ENCODE peak calls at places on chromosome 15, in seven cellular contexts. One of them, this sample, is unnamed.

GRCh38 chr15:41870689-41871081 is 23.2 kb downstream of the SPTBN5 start:
- DNase-seq in GF-D8: no peak
- DNase-seq in CD8-positive, alpha-beta T cell: no peak
- DNase-seq in fibroblast of villous mesenchyme: peak
- DNase-seq in stimulated activated CD4-positive, alpha-beta T cell treated with anti-CD3 and anti-CD28 coated beads, Interleukin-4, amount 100 ng/mL, for 24 hours: peak
- DNase-seq in WERI-Rb-1: no peak
- DNase-seq in stimulated activated naive B cell treated with anti-CD40 and anti-IgM and Interleukin-4, amounts not matched to agents 10 μg/mL and 1 μg/mL and 100 μg/mL, for 72 hours: no peak
- DNase-seq in this sample: no peak

GRCh38 chr15:48566669-48567068 is 78.8 kb downstream of the FBN1 start:
- DNase-seq in GF-D8: no peak
- DNase-seq in CD8-positive, alpha-beta T cell: no peak
- DNase-seq in fibroblast of villous mesenchyme: peak
- DNase-seq in stimulated activated CD4-positive, alpha-beta T cell treated with anti-CD3 and anti-CD28 coated beads, Interleukin-4, amount 100 ng/mL, for 24 hours: no peak
- DNase-seq in WERI-Rb-1: no peak
- DNase-seq in stimulated activated naive B cell treated with anti-CD40 and anti-IgM and Interleukin-4, amounts not matched to agents 10 μg/mL and 1 μg/mL and 100 μg/mL, for 72 hours: no peak
- DNase-seq in this sample: no peak

GRCh38 chr15:84715442-84716035 is 400 bp downstream of the SEC11A start:
- DNase-seq in GF-D8: peak
- DNase-seq in CD8-positive, alpha-beta T cell: no peak
- DNase-seq in fibroblast of villous mesenchyme: peak
- DNase-seq in stimulated activated CD4-positive, alpha-beta T cell treated with anti-CD3 and anti-CD28 coated beads, Interleukin-4, amount 100 ng/mL, for 24 hours: peak
- DNase-seq in WERI-Rb-1: peak
- DNase-seq in stimulated activated naive B cell treated with anti-CD40 and anti-IgM and Interleukin-4, amounts not matched to agents 10 μg/mL and 1 μg/mL and 100 μg/mL, for 72 hours: peak
- DNase-seq in this sample: peak

GRCh38 chr15:69853572-69853971 is 244.1 kb downstream of the TLE3 start:
- DNase-seq in GF-D8: no peak
- DNase-seq in CD8-positive, alpha-beta T cell: no peak
- DNase-seq in fibroblast of villous mesenchyme: peak
- DNase-seq in stimulated activated CD4-positive, alpha-beta T cell treated with anti-CD3 and anti-CD28 coated beads, Interleukin-4, amount 100 ng/mL, for 24 hours: no peak
- DNase-seq in WERI-Rb-1: peak
- DNase-seq in stimulated activated naive B cell treated with anti-CD40 and anti-IgM and Interleukin-4, amounts not matched to agents 10 μg/mL and 1 μg/mL and 100 μg/mL, for 72 hours: no peak
- DNase-seq in this sample: no peak

GRCh38 chr15:51884517-51885236 is 55.2 kb downstream of the TMOD3 start:
- DNase-seq in GF-D8: no peak
- DNase-seq in CD8-positive, alpha-beta T cell: no peak
- DNase-seq in fibroblast of villous mesenchyme: no peak
- DNase-seq in stimulated activated CD4-positive, alpha-beta T cell treated with anti-CD3 and anti-CD28 coated beads, Interleukin-4, amount 100 ng/mL, for 24 hours: no peak
- DNase-seq in WERI-Rb-1: no peak
- DNase-seq in stimulated activated naive B cell treated with anti-CD40 and anti-IgM and Interleukin-4, amounts not matched to agents 10 μg/mL and 1 μg/mL and 100 μg/mL, for 72 hours: no peak
- DNase-seq in this sample: no peak

GRCh38 chr15:81296673-81297072 is 27.3 kb downstream of the STARD5 start:
- DNase-seq in GF-D8: peak
- DNase-seq in CD8-positive, alpha-beta T cell: peak
- DNase-seq in fibroblast of villous mesenchyme: no peak
- DNase-seq in stimulated activated CD4-positive, alpha-beta T cell treated with anti-CD3 and anti-CD28 coated beads, Interleukin-4, amount 100 ng/mL, for 24 hours: peak
- DNase-seq in WERI-Rb-1: no peak
- DNase-seq in stimulated activated naive B cell treated with anti-CD40 and anti-IgM and Interleukin-4, amounts not matched to agents 10 μg/mL and 1 μg/mL and 100 μg/mL, for 72 hours: peak
- DNase-seq in this sample: no peak

GRCh38 chr15:63373330-63373729 is 8.3 kb downstream of the CA12 start:
- DNase-seq in GF-D8: no peak
- DNase-seq in CD8-positive, alpha-beta T cell: no peak
- DNase-seq in fibroblast of villous mesenchyme: no peak
- DNase-seq in stimulated activated CD4-positive, alpha-beta T cell treated with anti-CD3 and anti-CD28 coated beads, Interleukin-4, amount 100 ng/mL, for 24 hours: no peak
- DNase-seq in WERI-Rb-1: no peak
- DNase-seq in stimulated activated naive B cell treated with anti-CD40 and anti-IgM and Interleukin-4, amounts not matched to agents 10 μg/mL and 1 μg/mL and 100 μg/mL, for 72 hours: no peak
- DNase-seq in this sample: no peak

GRCh38 chr15:76147906-76148553 is 88.2 kb downstream of the TMEM266 start:
- DNase-seq in GF-D8: no peak
- DNase-seq in CD8-positive, alpha-beta T cell: peak
- DNase-seq in fibroblast of villous mesenchyme: peak
- DNase-seq in stimulated activated CD4-positive, alpha-beta T cell treated with anti-CD3 and anti-CD28 coated beads, Interleukin-4, amount 100 ng/mL, for 24 hours: peak
- DNase-seq in WERI-Rb-1: peak
- DNase-seq in stimulated activated naive B cell treated with anti-CD40 and anti-IgM and Interleukin-4, amounts not matched to agents 10 μg/mL and 1 μg/mL and 100 μg/mL, for 72 hours: peak
- DNase-seq in this sample: peak

GRCh38 chr15:101060576-101061551 is 141.7 kb downstream of the LRRK1 start:
- DNase-seq in GF-D8: no peak
- DNase-seq in CD8-positive, alpha-beta T cell: no peak
- DNase-seq in fibroblast of villous mesenchyme: no peak
- DNase-seq in stimulated activated CD4-positive, alpha-beta T cell treated with anti-CD3 and anti-CD28 coated beads, Interleukin-4, amount 100 ng/mL, for 24 hours: no peak
- DNase-seq in WERI-Rb-1: no peak
- DNase-seq in stimulated activated naive B cell treated with anti-CD40 and anti-IgM and Interleukin-4, amounts not matched to agents 10 μg/mL and 1 μg/mL and 100 μg/mL, for 72 hours: no peak
- DNase-seq in this sample: no peak

GRCh38 chr15:88605507-88606436 is 15.4 kb upstream of the AEN start:
- DNase-seq in GF-D8: no peak
- DNase-seq in CD8-positive, alpha-beta T cell: no peak
- DNase-seq in fibroblast of villous mesenchyme: peak
- DNase-seq in stimulated activated CD4-positive, alpha-beta T cell treated with anti-CD3 and anti-CD28 coated beads, Interleukin-4, amount 100 ng/mL, for 24 hours: peak
- DNase-seq in WERI-Rb-1: peak
- DNase-seq in stimulated activated naive B cell treated with anti-CD40 and anti-IgM and Interleukin-4, amounts not matched to agents 10 μg/mL and 1 μg/mL and 100 μg/mL, for 72 hours: no peak
- DNase-seq in this sample: peak

GRCh38 chr15:90382305-90382704 is 5.7 kb upstream of the IQGAP1 start:
- DNase-seq in GF-D8: no peak
- DNase-seq in CD8-positive, alpha-beta T cell: no peak
- DNase-seq in fibroblast of villous mesenchyme: no peak
- DNase-seq in stimulated activated CD4-positive, alpha-beta T cell treated with anti-CD3 and anti-CD28 coated beads, Interleukin-4, amount 100 ng/mL, for 24 hours: no peak
- DNase-seq in WERI-Rb-1: no peak
- DNase-seq in stimulated activated naive B cell treated with anti-CD40 and anti-IgM and Interleukin-4, amounts not matched to agents 10 μg/mL and 1 μg/mL and 100 μg/mL, for 72 hours: no peak
- DNase-seq in this sample: no peak

GRCh38 chr15:99105516-99106341 is 849 bp downstream of the SYNM start:
- DNase-seq in GF-D8: no peak
- DNase-seq in CD8-positive, alpha-beta T cell: no peak
- DNase-seq in fibroblast of villous mesenchyme: peak
- DNase-seq in stimulated activated CD4-positive, alpha-beta T cell treated with anti-CD3 and anti-CD28 coated beads, Interleukin-4, amount 100 ng/mL, for 24 hours: peak
- DNase-seq in WERI-Rb-1: peak
- DNase-seq in stimulated activated naive B cell treated with anti-CD40 and anti-IgM and Interleukin-4, amounts not matched to agents 10 μg/mL and 1 μg/mL and 100 μg/mL, for 72 hours: peak
- DNase-seq in this sample: peak

GRCh38 chr15:49327927-49328326 is 95.1 kb upstream of the FGF7 start:
- DNase-seq in GF-D8: no peak
- DNase-seq in CD8-positive, alpha-beta T cell: no peak
- DNase-seq in fibroblast of villous mesenchyme: no peak
- DNase-seq in stimulated activated CD4-positive, alpha-beta T cell treated with anti-CD3 and anti-CD28 coated beads, Interleukin-4, amount 100 ng/mL, for 24 hours: no peak
- DNase-seq in WERI-Rb-1: no peak
- DNase-seq in stimulated activated naive B cell treated with anti-CD40 and anti-IgM and Interleukin-4, amounts not matched to agents 10 μg/mL and 1 μg/mL and 100 μg/mL, for 72 hours: no peak
- DNase-seq in this sample: no peak

GRCh38 chr15:40269604-40270003 is 13.3 kb downstream of the ANKRD63 start:
- DNase-seq in GF-D8: no peak
- DNase-seq in CD8-positive, alpha-beta T cell: no peak
- DNase-seq in fibroblast of villous mesenchyme: no peak
- DNase-seq in stimulated activated CD4-positive, alpha-beta T cell treated with anti-CD3 and anti-CD28 coated beads, Interleukin-4, amount 100 ng/mL, for 24 hours: no peak
- DNase-seq in WERI-Rb-1: no peak
- DNase-seq in stimulated activated naive B cell treated with anti-CD40 and anti-IgM and Interleukin-4, amounts not matched to agents 10 μg/mL and 1 μg/mL and 100 μg/mL, for 72 hours: no peak
- DNase-seq in this sample: no peak

GRCh38 chr15:100806157-100806556 is 73.5 kb upstream of the ALDH1A3 start:
- DNase-seq in GF-D8: no peak
- DNase-seq in CD8-positive, alpha-beta T cell: no peak
- DNase-seq in fibroblast of villous mesenchyme: no peak
- DNase-seq in stimulated activated CD4-positive, alpha-beta T cell treated with anti-CD3 and anti-CD28 coated beads, Interleukin-4, amount 100 ng/mL, for 24 hours: no peak
- DNase-seq in WERI-Rb-1: no peak
- DNase-seq in stimulated activated naive B cell treated with anti-CD40 and anti-IgM and Interleukin-4, amounts not matched to agents 10 μg/mL and 1 μg/mL and 100 μg/mL, for 72 hours: no peak
- DNase-seq in this sample: no peak

GRCh38 chr15:31034152-31034551 is 42.7 kb upstream of the MTMR10 start:
- DNase-seq in GF-D8: no peak
- DNase-seq in CD8-positive, alpha-beta T cell: no peak
- DNase-seq in fibroblast of villous mesenchyme: no peak
- DNase-seq in stimulated activated CD4-positive, alpha-beta T cell treated with anti-CD3 and anti-CD28 coated beads, Interleukin-4, amount 100 ng/mL, for 24 hours: no peak
- DNase-seq in WERI-Rb-1: no peak
- DNase-seq in stimulated activated naive B cell treated with anti-CD40 and anti-IgM and Interleukin-4, amounts not matched to agents 10 μg/mL and 1 μg/mL and 100 μg/mL, for 72 hours: no peak
- DNase-seq in this sample: no peak

GRCh38 chr15:99425666-99426301 is 140.0 kb upstream of the MEF2A start:
- DNase-seq in GF-D8: no peak
- DNase-seq in CD8-positive, alpha-beta T cell: no peak
- DNase-seq in fibroblast of villous mesenchyme: no peak
- DNase-seq in stimulated activated CD4-positive, alpha-beta T cell treated with anti-CD3 and anti-CD28 coated beads, Interleukin-4, amount 100 ng/mL, for 24 hours: no peak
- DNase-seq in WERI-Rb-1: peak
- DNase-seq in stimulated activated naive B cell treated with anti-CD40 and anti-IgM and Interleukin-4, amounts not matched to agents 10 μg/mL and 1 μg/mL and 100 μg/mL, for 72 hours: no peak
- DNase-seq in this sample: no peak

GRCh38 chr15:61411941-61412510 is 182.9 kb upstream of the RORA start:
- DNase-seq in GF-D8: no peak
- DNase-seq in CD8-positive, alpha-beta T cell: no peak
- DNase-seq in fibroblast of villous mesenchyme: peak
- DNase-seq in stimulated activated CD4-positive, alpha-beta T cell treated with anti-CD3 and anti-CD28 coated beads, Interleukin-4, amount 100 ng/mL, for 24 hours: no peak
- DNase-seq in WERI-Rb-1: no peak
- DNase-seq in stimulated activated naive B cell treated with anti-CD40 and anti-IgM and Interleukin-4, amounts not matched to agents 10 μg/mL and 1 μg/mL and 100 μg/mL, for 72 hours: no peak
- DNase-seq in this sample: no peak

This sample was measured in nephron progenitor cell.